ENCODE peak calls at places on chromosomes 5 and 9, in six cellular contexts. S, X, W, U, R and F are unnamed samples.

GRCh38 chr5:113381791-113382190 is 53.0 kb downstream of the TSSK1B start:
- DNase-seq in S (no peak), X (no peak), W (no peak), U (no peak), R (no peak), F (no peak)

GRCh38 chr5:167244583-167244982 is 1046.9 kb upstream of the WWC1 start:
- DNase-seq in S (peak), X (no peak), W (no peak), U (peak), R (no peak), F (no peak)

GRCh38 chr9:120482424-120483186 is 97.4 kb downstream of the CDK5RAP2 start:
- DNase-seq in S (no peak), X (peak), W (no peak), U (no peak), R (no peak), F (no peak)

GRCh38 chr9:109817146-109817845 is 37.3 kb downstream of the PALM2AKAP2 start:
- DNase-seq in S (no peak), X (no peak), W (no peak), U (no peak), R (no peak), F (no peak)

GRCh38 chr9:93823245-93824072 is 131.7 kb downstream of the BARX1 start:
- DNase-seq in S (peak), X (no peak), W (no peak), U (no peak), R (no peak), F (no peak)

GRCh38 chr9:123217148-123217585 is 51.2 kb downstream of the STRBP start:
- DNase-seq in S (no peak), X (no peak), W (no peak), U (no peak), R (no peak), F (no peak)

GRCh38 chr5:68214472-68215207 is 916 bp upstream of the PIK3R1 start:
- DNase-seq in S (peak), X (no peak), W (no peak), U (peak), R (peak), F (peak)

GRCh38 chr9:136329211-136329627 is 1.9 kb downstream of the GPSM1 start:
- DNase-seq in S (no peak), X (peak), W (no peak), U (no peak), R (peak), F (no peak)

GRCh38 chr9:131799177-131799823 is 59.4 kb upstream of the RAPGEF1 start:
- DNase-seq in S (no peak), X (peak), W (no peak), U (peak), R (peak), F (peak)

GRCh38 chr9:37656936-37657335 is 6.2 kb downstream of the FRMPD1 start:
- DNase-seq in S (no peak), X (no peak), W (no peak), U (no peak), R (no peak), F (no peak)

GRCh38 chr9:69611221-69611620 is 61.0 kb downstream of the APBA1 start:
- DNase-seq in S (no peak), X (no peak), W (no peak), U (no peak), R (no peak), F (no peak)

GRCh38 chr5:132437604-132438275 is 52.8 kb downstream of the IRF1 start:
- DNase-seq in S (no peak), X (peak), W (no peak), U (peak), R (peak), F (no peak)

GRCh38 chr5:138148811-138149210 is 9.6 kb upstream of the NME5 start:
- DNase-seq in S (no peak), X (no peak), W (no peak), U (no peak), R (peak), F (peak)

GRCh38 chr9:10366171-10366779 is 246.5 kb downstream of the PTPRD start:
- DNase-seq in S (peak), X (no peak), W (peak), U (peak), R (no peak), F (peak)

GRCh38 chr5:1390861-1391600 is 46.1 kb upstream of the CLPTM1L start:
- DNase-seq in S (no peak), X (no peak), W (no peak), U (no peak), R (peak), F (no peak)

GRCh38 chr5:74424162-74424868 is 216.2 kb downstream of the ENC1 start:
- DNase-seq in S (no peak), X (no peak), W (no peak), U (no peak), R (no peak), F (no peak)

GRCh38 chr5:14268236-14268701 is 125.1 kb downstream of the TRIO start:
- DNase-seq in S (no peak), X (no peak), W (no peak), U (peak), R (no peak), F (peak)

GRCh38 chr5:32071351-32071944 is 102.7 kb downstream of the GOLPH3 start:
- DNase-seq in S (no peak), X (no peak), W (no peak), U (no peak), R (no peak), F (no peak)

GRCh38 chr9:99489043-99489378 is 266.9 kb downstream of the SEC61B start:
- DNase-seq in S (peak), X (no peak), W (no peak), U (no peak), R (no peak), F (no peak)

GRCh38 chr5:117760114-117760513 is 1185.5 kb upstream of the SEMA6A start:
- DNase-seq in S (no peak), X (no peak), W (no peak), U (no peak), R (no peak), F (no peak)

GRCh38 chr5:156402387-156402921 is 75.5 kb downstream of the SGCD start:
- DNase-seq in S (no peak), X (no peak), W (peak), U (no peak), R (no peak), F (peak)

GRCh38 chr5:95281211-95281610 is 3.7 kb downstream of the MCTP1 start:
- DNase-seq in S (no peak), X (no peak), W (no peak), U (no peak), R (no peak), F (no peak)

GRCh38 chr5:84032404-84032803 is 311.7 kb upstream of the HAPLN1 start:
- DNase-seq in S (no peak), X (no peak), W (no peak), U (no peak), R (no peak), F (no peak)

GRCh38 chr9:85212887-85213286 is 528.9 kb downstream of the AGTPBP1 start:
- DNase-seq in S (no peak), X (no peak), W (no peak), U (no peak), R (no peak), F (peak)